ENCODE peak calls at places on chromosomes 12 and 14, in nine cellular contexts. V is NCI-H1436; K is WTC11; P is cardiac muscle cell; D is activated CD4-positive, alpha-beta T cell treated with anti-CD3 and anti-CD28 coated beads, Interleukin-2, amount 50 U/mL, for 1 hour; Q is fibroblast of mammary gland; W is Caco-2; A is iris pigment epithelial cell; U is nephron progenitor cell. O is an unnamed sample.

GRCh38 chr14:92121207-92121669 is 268 bp downstream of the NDUFB1 start:
- DNase-seq in V (no peak), K (no peak), P (peak; percentile 45), D (peak; percentile 9), Q (peak; percentile 43), W (no peak), A (peak; percentile 65), U (no peak), O (peak; percentile 42)

GRCh38 chr12:32462908-32463307 is 63.5 kb downstream of the FGD4 start:
- DNase-seq in V (no peak), K (no peak), P (no peak), D (no peak), Q (no peak), W (no peak), A (no peak), U (no peak), O (no peak)

GRCh38 chr12:8564656-8565055 is 24.0 kb upstream of the CLEC4E start:
- DNase-seq in V (no peak), K (peak; percentile 48), P (peak; percentile 19), D (no peak), Q (no peak), W (no peak), A (no peak), U (no peak), O (no peak)

GRCh38 chr12:7017870-7018349 is 366 bp downstream of the LPCAT3 start:
- DNase-seq in V (peak; percentile 72), K (no peak), P (no peak), D (no peak), Q (no peak), W (no peak), A (no peak), U (peak; percentile 77), O (peak; percentile 59)

GRCh38 chr12:75623631-75624118 is 112.3 kb upstream of the KRR1 start:
- DNase-seq in V (no peak), K (peak; percentile 28), P (peak; percentile 45), D (no peak), Q (peak; percentile 70), W (peak; percentile 50), A (peak; percentile 69), U (no peak), O (peak; percentile 29)

GRCh38 chr14:99466719-99467118 is 13.9 kb downstream of the SETD3 start:
- DNase-seq in V (no peak), K (no peak), P (no peak), D (no peak), Q (no peak), W (no peak), A (no peak), U (no peak), O (no peak)

GRCh38 chr14:33039321-33039720 is 100.6 kb downstream of the NPAS3 start:
- DNase-seq in V (no peak), K (no peak), P (no peak), D (no peak), Q (no peak), W (no peak), A (no peak), U (peak; percentile 23), O (no peak)

GRCh38 chr12:93608313-93608712 is 35.8 kb downstream of the SOCS2 start:
- DNase-seq in V (no peak), K (no peak), P (no peak), D (no peak), Q (peak; percentile 17), W (no peak), A (peak; percentile 21), U (no peak), O (no peak)

GRCh38 chr14:53715390-53715730 is 241.3 kb downstream of the BMP4 start:
- DNase-seq in V (no peak), K (no peak), P (peak; percentile 1), D (no peak), Q (peak; percentile 41), W (no peak), A (peak; percentile 63), U (no peak), O (no peak)

GRCh38 chr12:46131729-46132128 is 137.1 kb downstream of the SLC38A1 start:
- DNase-seq in V (no peak), K (no peak), P (peak; percentile 37), D (no peak), Q (peak; percentile 7), W (peak; percentile 60), A (no peak), U (no peak), O (no peak)

GRCh38 chr14:30223385-30223785 is 295.7 kb upstream of the PRKD1 start:
- DNase-seq in V (no peak), K (no peak), P (no peak), D (no peak), Q (peak; percentile 95), W (no peak), A (peak; percentile 95), U (no peak), O (no peak)

GRCh38 chr12:31868980-31869379 is 90.2 kb upstream of the RESF1 start:
- DNase-seq in V (no peak), K (no peak), P (peak; percentile 16), D (no peak), Q (peak; percentile 48), W (no peak), A (peak; percentile 36), U (no peak), O (no peak)

GRCh38 chr12:65596514-65597010 is 227.7 kb upstream of the HMGA2 start:
- DNase-seq in V (no peak), K (no peak), P (no peak), D (no peak), Q (peak; percentile 46), W (no peak), A (peak; percentile 48), U (no peak), O (no peak)

GRCh38 chr12:81167694-81168093 is 89.8 kb downstream of the ACSS3 start:
- DNase-seq in V (no peak), K (no peak), P (no peak), D (no peak), Q (peak; percentile 20), W (peak; percentile 5), A (peak; percentile 45), U (no peak), O (no peak)

GRCh38 chr12:111766608-111767361 is at the start of gene ALDH2:
- DNase-seq in V (peak; percentile 66), K (peak; percentile 89), P (peak; percentile 92), D (peak; percentile 8), Q (no peak), W (peak; percentile 90), A (no peak), U (peak; percentile 91), O (no peak)

GRCh38 chr14:51677276-51677675 is 25.6 kb downstream of the FRMD6 start:
- DNase-seq in V (no peak), K (no peak), P (no peak), D (no peak), Q (peak; percentile 84), W (no peak), A (peak; percentile 69), U (no peak), O (no peak)

GRCh38 chr14:105467942-105468471 is 6.6 kb upstream of the CRIP2 start:
- DNase-seq in V (no peak), K (no peak), P (no peak), D (no peak), Q (no peak), W (no peak), A (no peak), U (no peak), O (no peak)

GRCh38 chr12:1791104-1791927 is 29.0 kb upstream of the LRTM2 start:
- DNase-seq in V (peak; percentile 49), K (peak; percentile 61), P (peak; percentile 79), D (peak; percentile 66), Q (peak; percentile 75), W (peak; percentile 77), A (peak; percentile 69), U (peak; percentile 48), O (peak; percentile 74)

GRCh38 chr12:117986705-117987469 is 18.1 kb upstream of the KSR2 start:
- DNase-seq in V (no peak), K (no peak), P (no peak), D (no peak), Q (peak; percentile 86), W (no peak), A (peak; percentile 33), U (no peak), O (no peak)

GRCh38 chr12:54840293-54840692 is 14.0 kb upstream of the MUCL1 start:
- DNase-seq in V (peak; percentile 2), K (no peak), P (no peak), D (no peak), Q (no peak), W (no peak), A (no peak), U (no peak), O (no peak)

GRCh38 chr14:103099733-103100280 is 5.3 kb downstream of the EXOC3L4 start:
- DNase-seq in V (no peak), K (no peak), P (no peak), D (no peak), Q (no peak), W (no peak), A (no peak), U (peak; percentile 1), O (no peak)

GRCh38 chr12:10365716-10366433 is 24.0 kb downstream of the KLRK1 start:
- DNase-seq in V (no peak), K (no peak), P (no peak), D (no peak), Q (no peak), W (no peak), A (peak; percentile 12), U (no peak), O (no peak)

GRCh38 chr12:106711316-106711715 is 63.2 kb upstream of the RIC8B start:
- DNase-seq in V (no peak), K (no peak), P (no peak), D (no peak), Q (no peak), W (no peak), A (no peak), U (no peak), O (no peak)

GRCh38 chr14:103103461-103104388 is 9.2 kb downstream of the EXOC3L4 start:
- DNase-seq in V (peak; percentile 38), K (peak; percentile 46), P (peak; percentile 57), D (no peak), Q (peak; percentile 40), W (peak; percentile 74), A (peak; percentile 40), U (no peak), O (no peak)

GRCh38 chr14:22764382-22764781 is 2.1 kb upstream of the OXA1L start:
- DNase-seq in V (no peak), K (no peak), P (no peak), D (no peak), Q (no peak), W (no peak), A (no peak), U (no peak), O (no peak)

GRCh38 chr12:54032220-54032619 is 630 bp upstream of the HOXC5 start:
- DNase-seq in V (no peak), K (no peak), P (no peak), D (no peak), Q (no peak), W (no peak), A (no peak), U (peak; percentile 15), O (no peak)

GRCh38 chr12:49885118-49885517 is 18.6 kb downstream of the FAIM2 start:
- DNase-seq in V (no peak), K (peak; percentile 37), P (no peak), D (no peak), Q (no peak), W (no peak), A (no peak), U (peak; percentile 34), O (no peak)

GRCh38 chr14:24857277-24857676 is 192.7 kb downstream of the STXBP6 start:
- DNase-seq in V (no peak), K (no peak), P (no peak), D (no peak), Q (no peak), W (no peak), A (no peak), U (no peak), O (no peak)

GRCh38 chr14:30808576-30808975 is 65.8 kb upstream of the COCH start:
- DNase-seq in V (no peak), K (no peak), P (no peak), D (no peak), Q (peak; percentile 2), W (no peak), A (peak; percentile 21), U (no peak), O (no peak)

GRCh38 chr12:122872815-122873361 is 23.0 kb downstream of the VPS37B start:
- DNase-seq in V (no peak), K (no peak), P (no peak), D (no peak), Q (no peak), W (no peak), A (no peak), U (no peak), O (no peak)

GRCh38 chr14:44803239-44803905 is 158.4 kb downstream of the KLHL28 start:
- DNase-seq in V (peak; percentile 77), K (no peak), P (peak; percentile 52), D (no peak), Q (peak; percentile 75), W (peak; percentile 8), A (peak; percentile 53), U (no peak), O (peak; percentile 13)

O was measured in HAP-1.